ENCODE peak calls at places on chromosomes 1 and 21, in ten cellular contexts. One of them, this sample, is unnamed. For H3K4me1 and H3K9me3, the result is how much of the 10 kb centered on the place peaks cover.

GRCh38 chr1:177927021-177927596 is 42.7 kb downstream of the SEC16B start:
- DNase-seq in BE2C: no peak
- DNase-seq in adrenal gland: no peak
- DNase-seq in left ventricle myocardium inferior: no peak
- DNase-seq in GM23248: peak
- DNase-seq in heart left ventricle: no peak
- DNase-seq in hepatocyte: no peak
- DNase-seq in CD4-positive, CD25-positive, alpha-beta regulatory T cell: no peak
- DNase-seq in cardiac muscle cell: no peak
- DNase-seq in Caco-2: no peak
- DNase-seq in this sample: no peak

GRCh38 chr1:110464340-110464739 is 13.4 kb downstream of the PROK1 start:
- DNase-seq in heart left ventricle: no peak
- DNase-seq in adrenal gland: no peak
- DNase-seq in left ventricle myocardium inferior: no peak
- DNase-seq in GM23248: peak
- DNase-seq in CD4-positive, CD25-positive, alpha-beta regulatory T cell: no peak
- DNase-seq in hepatocyte: peak
- DNase-seq in BE2C: no peak
- DNase-seq in Caco-2: peak
- DNase-seq in cardiac muscle cell: no peak
- DNase-seq in this sample: no peak

GRCh38 chr1:160066829-160067720 is 2.9 kb downstream of the KCNJ10 start:
- DNase-seq in CD4-positive, CD25-positive, alpha-beta regulatory T cell: no peak
- DNase-seq in adrenal gland: no peak
- DNase-seq in GM23248: no peak
- DNase-seq in heart left ventricle: no peak
- DNase-seq in left ventricle myocardium inferior: no peak
- DNase-seq in Caco-2: no peak
- DNase-seq in BE2C: no peak
- DNase-seq in cardiac muscle cell: no peak
- DNase-seq in hepatocyte: no peak
- DNase-seq in this sample: no peak

GRCh38 chr21:37249112-37249904 is 17.8 kb downstream of the VPS26C start:
- DNase-seq in heart left ventricle: no peak
- DNase-seq in cardiac muscle cell: no peak
- DNase-seq in hepatocyte: no peak
- DNase-seq in Caco-2: no peak
- DNase-seq in CD4-positive, CD25-positive, alpha-beta regulatory T cell: no peak
- DNase-seq in BE2C: no peak
- DNase-seq in adrenal gland: no peak
- DNase-seq in GM23248: no peak
- DNase-seq in left ventricle myocardium inferior: no peak
- DNase-seq in this sample: no peak

GRCh38 chr1:43822040-43822439 is 111.6 kb upstream of the ARTN start:
- DNase-seq in hepatocyte: peak
- DNase-seq in heart left ventricle: no peak
- DNase-seq in Caco-2: peak
- DNase-seq in cardiac muscle cell: no peak
- DNase-seq in GM23248: peak
- DNase-seq in CD4-positive, CD25-positive, alpha-beta regulatory T cell: no peak
- DNase-seq in adrenal gland: peak
- DNase-seq in BE2C: no peak
- DNase-seq in left ventricle myocardium inferior: no peak
- DNase-seq in this sample: no peak

GRCh38 chr1:84257617-84258016 is 43.9 kb upstream of the SAMD13 start:
- DNase-seq in CD4-positive, CD25-positive, alpha-beta regulatory T cell: no peak
- DNase-seq in hepatocyte: no peak
- DNase-seq in Caco-2: no peak
- DNase-seq in heart left ventricle: no peak
- DNase-seq in GM23248: no peak
- DNase-seq in adrenal gland: no peak
- DNase-seq in BE2C: no peak
- DNase-seq in left ventricle myocardium inferior: no peak
- DNase-seq in cardiac muscle cell: no peak
- DNase-seq in this sample: no peak

GRCh38 chr1:24735619-24736375 is 9.4 kb upstream of the CLIC4 start:
- DNase-seq in Caco-2: no peak
- DNase-seq in hepatocyte: peak
- DNase-seq in left ventricle myocardium inferior: peak
- DNase-seq in adrenal gland: peak
- DNase-seq in GM23248: peak
- DNase-seq in BE2C: peak
- DNase-seq in CD4-positive, CD25-positive, alpha-beta regulatory T cell: no peak
- DNase-seq in heart left ventricle: peak
- DNase-seq in cardiac muscle cell: no peak
- DNase-seq in this sample: peak

GRCh38 chr1:194118086-194118485 is 931.7 kb upstream of the B3GALT2 start:
- DNase-seq in left ventricle myocardium inferior: no peak
- DNase-seq in Caco-2: no peak
- DNase-seq in adrenal gland: no peak
- DNase-seq in GM23248: no peak
- DNase-seq in cardiac muscle cell: no peak
- DNase-seq in hepatocyte: no peak
- DNase-seq in CD4-positive, CD25-positive, alpha-beta regulatory T cell: no peak
- DNase-seq in heart left ventricle: no peak
- DNase-seq in BE2C: no peak
- DNase-seq in this sample: no peak

GRCh38 chr1:241635556-241636179 is 4.5 kb downstream of the CHML start:
- DNase-seq in CD4-positive, CD25-positive, alpha-beta regulatory T cell: no peak
- DNase-seq in heart left ventricle: no peak
- DNase-seq in GM23248: no peak
- DNase-seq in adrenal gland: no peak
- DNase-seq in left ventricle myocardium inferior: no peak
- DNase-seq in BE2C: no peak
- DNase-seq in cardiac muscle cell: no peak
- DNase-seq in Caco-2: no peak
- DNase-seq in hepatocyte: no peak
- DNase-seq in this sample: no peak

GRCh38 chr1:117284408-117285215 is 73.9 kb upstream of the VTCN1 start:
- DNase-seq in cardiac muscle cell: peak
- DNase-seq in CD4-positive, CD25-positive, alpha-beta regulatory T cell: peak
- DNase-seq in BE2C: peak
- DNase-seq in adrenal gland: no peak
- DNase-seq in Caco-2: peak
- DNase-seq in GM23248: peak
- DNase-seq in heart left ventricle: no peak
- DNase-seq in hepatocyte: peak
- DNase-seq in left ventricle myocardium inferior: no peak
- DNase-seq in this sample: no peak

GRCh38 chr1:10941891-10942541 is 70.4 kb upstream of the TARDBP start:
- DNase-seq in CD4-positive, CD25-positive, alpha-beta regulatory T cell: peak
- DNase-seq in GM23248: peak
- DNase-seq in Caco-2: peak
- DNase-seq in adrenal gland: peak
- DNase-seq in BE2C: peak
- DNase-seq in hepatocyte: peak
- DNase-seq in heart left ventricle: no peak
- DNase-seq in cardiac muscle cell: peak
- DNase-seq in left ventricle myocardium inferior: peak
- DNase-seq in this sample: peak

GRCh38 chr1:22935450-22935849 is 37.2 kb downstream of the LACTBL1 start:
- DNase-seq in left ventricle myocardium inferior: no peak
- DNase-seq in CD4-positive, CD25-positive, alpha-beta regulatory T cell: no peak
- DNase-seq in cardiac muscle cell: no peak
- DNase-seq in hepatocyte: no peak
- DNase-seq in adrenal gland: no peak
- DNase-seq in BE2C: no peak
- DNase-seq in heart left ventricle: no peak
- DNase-seq in GM23248: no peak
- DNase-seq in Caco-2: no peak
- DNase-seq in this sample: no peak

GRCh38 chr1:25893072-25893604 is 13.1 kb downstream of the STMN1 start:
- DNase-seq in cardiac muscle cell: no peak
- DNase-seq in Caco-2: no peak
- DNase-seq in CD4-positive, CD25-positive, alpha-beta regulatory T cell: no peak
- DNase-seq in heart left ventricle: no peak
- DNase-seq in GM23248: peak
- DNase-seq in BE2C: no peak
- DNase-seq in hepatocyte: no peak
- DNase-seq in adrenal gland: no peak
- DNase-seq in left ventricle myocardium inferior: no peak
- DNase-seq in this sample: no peak

GRCh38 chr1:2257245-2257627 is 29.1 kb downstream of the SKI start:
- DNase-seq in BE2C: no peak
- DNase-seq in adrenal gland: no peak
- DNase-seq in left ventricle myocardium inferior: peak
- DNase-seq in Caco-2: no peak
- DNase-seq in heart left ventricle: no peak
- DNase-seq in cardiac muscle cell: no peak
- DNase-seq in CD4-positive, CD25-positive, alpha-beta regulatory T cell: no peak
- DNase-seq in GM23248: peak
- DNase-seq in hepatocyte: no peak
- DNase-seq in this sample: peak

GRCh38 chr1:2258996-2259395 is 30.9 kb downstream of the SKI start:
- DNase-seq in adrenal gland: no peak
- DNase-seq in CD4-positive, CD25-positive, alpha-beta regulatory T cell: peak
- DNase-seq in left ventricle myocardium inferior: no peak
- DNase-seq in cardiac muscle cell: no peak
- DNase-seq in GM23248: no peak
- DNase-seq in Caco-2: no peak
- DNase-seq in hepatocyte: no peak
- DNase-seq in heart left ventricle: no peak
- DNase-seq in BE2C: no peak
- DNase-seq in this sample: peak

GRCh38 chr1:2259668-2260392 is 31.7 kb downstream of the SKI start:
- DNase-seq in left ventricle myocardium inferior: no peak
- DNase-seq in cardiac muscle cell: no peak
- DNase-seq in heart left ventricle: no peak
- DNase-seq in hepatocyte: no peak
- DNase-seq in BE2C: no peak
- DNase-seq in GM23248: peak
- DNase-seq in Caco-2: no peak
- DNase-seq in adrenal gland: peak
- DNase-seq in CD4-positive, CD25-positive, alpha-beta regulatory T cell: no peak
- DNase-seq in this sample: peak

GRCh38 chr1:2256430-2257244 is 28.5 kb downstream of the SKI start:
- DNase-seq in GM23248: no peak
- DNase-seq in CD4-positive, CD25-positive, alpha-beta regulatory T cell: no peak
- DNase-seq in cardiac muscle cell: no peak
- DNase-seq in adrenal gland: no peak
- DNase-seq in heart left ventricle: no peak
- DNase-seq in BE2C: no peak
- DNase-seq in Caco-2: no peak
- DNase-seq in left ventricle myocardium inferior: no peak
- DNase-seq in hepatocyte: no peak
- DNase-seq in this sample: peak

GRCh38 chr1:2258122-2258812 is 30.1 kb downstream of the SKI start:
- DNase-seq in BE2C: no peak
- DNase-seq in hepatocyte: no peak
- DNase-seq in GM23248: no peak
- DNase-seq in heart left ventricle: no peak
- DNase-seq in adrenal gland: no peak
- DNase-seq in Caco-2: no peak
- DNase-seq in cardiac muscle cell: no peak
- DNase-seq in left ventricle myocardium inferior: no peak
- DNase-seq in CD4-positive, CD25-positive, alpha-beta regulatory T cell: no peak
- DNase-seq in this sample: peak
- H3K4me1 ChIP-seq in BE2C: under half
- H3K4me1 ChIP-seq in hepatocyte: under half
- H3K4me1 ChIP-seq in GM23248: under half
- H3K4me1 ChIP-seq in heart left ventricle: under half
- H3K4me1 ChIP-seq in adrenal gland: under half
- H3K4me1 ChIP-seq in Caco-2: under half
- H3K4me1 ChIP-seq in cardiac muscle cell: under half
- H3K4me1 ChIP-seq in left ventricle myocardium inferior: half or more
- H3K4me1 ChIP-seq in CD4-positive, CD25-positive, alpha-beta regulatory T cell: under half
- H3K4me1 ChIP-seq in this sample: under half

DNA sequence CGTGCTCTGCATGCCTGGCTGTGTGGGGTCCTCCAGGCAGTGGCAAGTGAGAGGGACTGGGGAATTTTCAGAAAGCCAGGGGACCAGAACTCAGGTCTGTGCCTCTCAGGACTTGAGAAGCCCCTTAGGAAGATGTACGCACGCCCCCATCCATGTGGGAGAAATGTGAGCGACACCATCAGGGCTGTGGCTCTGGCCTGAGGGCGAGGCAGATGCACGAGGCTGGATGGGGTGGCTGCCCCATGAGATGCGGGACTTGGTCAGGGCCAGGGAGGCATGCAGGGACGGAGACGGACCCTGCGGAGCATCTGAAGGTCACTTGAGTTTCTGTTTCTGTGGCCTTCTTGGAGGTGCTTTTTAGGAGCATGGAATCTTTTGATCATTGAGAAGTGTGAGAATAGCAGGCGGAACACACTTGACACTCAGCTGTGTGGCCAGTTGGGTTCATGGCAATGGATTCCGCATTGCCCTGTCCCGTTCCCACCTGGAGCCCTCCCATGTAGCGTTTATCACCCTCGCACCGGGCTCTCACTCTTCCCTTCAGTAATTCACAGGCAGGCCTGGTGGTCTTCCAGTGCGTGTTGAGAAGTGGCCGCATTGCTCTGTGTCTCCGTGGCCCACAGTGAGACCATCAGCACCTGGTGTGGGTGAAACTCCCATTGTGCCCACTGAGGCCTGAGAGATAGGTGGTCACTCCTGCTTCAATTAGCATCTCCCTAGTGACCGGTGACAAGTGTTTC is 30.7 kb upstream of the ACTRT2 start:
- DNase-seq in BE2C: no peak
- DNase-seq in hepatocyte: no peak
- DNase-seq in heart left ventricle: no peak
- DNase-seq in left ventricle myocardium inferior: no peak
- DNase-seq in CD4-positive, CD25-positive, alpha-beta regulatory T cell: no peak
- DNase-seq in Caco-2: no peak
- DNase-seq in cardiac muscle cell: no peak
- DNase-seq in GM23248: no peak
- DNase-seq in adrenal gland: no peak
- DNase-seq in this sample: no peak
- H3K9me3 ChIP-seq in BE2C: under half
- H3K9me3 ChIP-seq in hepatocyte: under half
- H3K9me3 ChIP-seq in heart left ventricle: under half
- H3K9me3 ChIP-seq in left ventricle myocardium inferior: under half
- H3K9me3 ChIP-seq in CD4-positive, CD25-positive, alpha-beta regulatory T cell: under half
- H3K9me3 ChIP-seq in Caco-2: under half
- H3K9me3 ChIP-seq in cardiac muscle cell: under half
- H3K9me3 ChIP-seq in GM23248: under half
- H3K9me3 ChIP-seq in adrenal gland: under half
- H3K9me3 ChIP-seq in this sample: under half

GRCh38 chr1:197915217-197915616 is 2.0 kb upstream of the LHX9 start:
- DNase-seq in left ventricle myocardium inferior: no peak
- DNase-seq in adrenal gland: no peak
- DNase-seq in BE2C: no peak
- DNase-seq in GM23248: no peak
- DNase-seq in heart left ventricle: no peak
- DNase-seq in hepatocyte: no peak
- DNase-seq in CD4-positive, CD25-positive, alpha-beta regulatory T cell: no peak
- DNase-seq in Caco-2: no peak
- DNase-seq in cardiac muscle cell: no peak
- DNase-seq in this sample: no peak
- H3K4me1 ChIP-seq in left ventricle myocardium inferior: half or more
- H3K4me1 ChIP-seq in adrenal gland: under half
- H3K4me1 ChIP-seq in BE2C: under half
- H3K4me1 ChIP-seq in GM23248: under half
- H3K4me1 ChIP-seq in heart left ventricle: under half
- H3K4me1 ChIP-seq in hepatocyte: under half
- H3K4me1 ChIP-seq in CD4-positive, CD25-positive, alpha-beta regulatory T cell: half or more
- H3K4me1 ChIP-seq in Caco-2: under half
- H3K4me1 ChIP-seq in cardiac muscle cell: under half
- H3K4me1 ChIP-seq in this sample: under half

GRCh38 chr1:29565490-29565889 is 329.2 kb downstream of the PTPRU start:
- DNase-seq in Caco-2: no peak
- DNase-seq in CD4-positive, CD25-positive, alpha-beta regulatory T cell: no peak
- DNase-seq in heart left ventricle: no peak
- DNase-seq in BE2C: no peak
- DNase-seq in GM23248: no peak
- DNase-seq in hepatocyte: no peak
- DNase-seq in left ventricle myocardium inferior: no peak
- DNase-seq in cardiac muscle cell: no peak
- DNase-seq in adrenal gland: no peak
- DNase-seq in this sample: no peak
- H3K9me3 ChIP-seq in Caco-2: under half
- H3K9me3 ChIP-seq in CD4-positive, CD25-positive, alpha-beta regulatory T cell: under half
- H3K9me3 ChIP-seq in heart left ventricle: under half
- H3K9me3 ChIP-seq in BE2C: under half
- H3K9me3 ChIP-seq in GM23248: under half
- H3K9me3 ChIP-seq in hepatocyte: under half
- H3K9me3 ChIP-seq in left ventricle myocardium inferior: half or more
- H3K9me3 ChIP-seq in cardiac muscle cell: under half
- H3K9me3 ChIP-seq in adrenal gland: under half
- H3K9me3 ChIP-seq in this sample: under half

This sample was measured in right cardiac atrium.